ENCODE peak calls at places on chromosome 21, in nine cellular contexts. One of them, this sample, is unnamed.
A peak's percentile ranks its signal among the peaks of the same experiment; 100 is the strongest.

GRCh38 chr21:44199448-44199847 is 41.3 kb downstream of the ICOSLG start:
- DNase-seq in WTC11: peak; percentile 16
- DNase-seq in endothelial cell of umbilical vein: no peak
- DNase-seq in SK-N-SH: peak; percentile 1
- DNase-seq in A549: no peak
- DNase-seq in K562: peak; percentile 3
- DNase-seq in HepG2: no peak
- DNase-seq in H1: no peak
- DNase-seq in HCT116: no peak
- DNase-seq in this sample: no peak

GRCh38 chr21:37546949-37547614 is 180.5 kb downstream of the DYRK1A start:
- DNase-seq in H1: no peak
- DNase-seq in endothelial cell of umbilical vein: peak; percentile 86
- DNase-seq in A549: no peak
- DNase-seq in HepG2: no peak
- DNase-seq in SK-N-SH: no peak
- DNase-seq in K562: no peak
- DNase-seq in HCT116: no peak
- DNase-seq in WTC11: no peak
- DNase-seq in this sample: peak; percentile 41

GRCh38 chr21:14013056-14013603 is 197.6 kb downstream of the LIPI start:
- DNase-seq in K562: no peak
- DNase-seq in A549: no peak
- DNase-seq in H1: no peak
- DNase-seq in WTC11: no peak
- DNase-seq in SK-N-SH: no peak
- DNase-seq in HCT116: no peak
- DNase-seq in endothelial cell of umbilical vein: no peak
- DNase-seq in HepG2: no peak
- DNase-seq in this sample: no peak

GRCh38 chr21:43734830-43735229 is 15.9 kb downstream of the PDXK start:
- DNase-seq in endothelial cell of umbilical vein: no peak
- DNase-seq in H1: no peak
- DNase-seq in A549: no peak
- DNase-seq in HCT116: no peak
- DNase-seq in K562: no peak
- DNase-seq in WTC11: no peak
- DNase-seq in SK-N-SH: no peak
- DNase-seq in HepG2: no peak
- DNase-seq in this sample: no peak

GRCh38 chr21:35050348-35051286 is 1.5 kb upstream of the RUNX1 start:
- DNase-seq in HepG2: no peak
- DNase-seq in endothelial cell of umbilical vein: no peak
- DNase-seq in HCT116: no peak
- DNase-seq in K562: peak; percentile 48
- DNase-seq in SK-N-SH: no peak
- DNase-seq in A549: no peak
- DNase-seq in H1: no peak
- DNase-seq in WTC11: no peak
- DNase-seq in this sample: no peak

GRCh38 chr21:15058718-15059316 is 6.0 kb downstream of the NRIP1 start:
- DNase-seq in SK-N-SH: no peak
- DNase-seq in K562: peak; percentile 34
- DNase-seq in HCT116: peak; percentile 32
- DNase-seq in HepG2: no peak
- DNase-seq in endothelial cell of umbilical vein: peak; percentile 36
- DNase-seq in WTC11: no peak
- DNase-seq in A549: peak; percentile 59
- DNase-seq in H1: no peak
- DNase-seq in this sample: no peak

GRCh38 chr21:39444406-39445145 is 1.0 kb downstream of the LCA5L start:
- DNase-seq in SK-N-SH: peak; percentile 59
- DNase-seq in HepG2: no peak
- DNase-seq in H1: no peak
- DNase-seq in endothelial cell of umbilical vein: peak; percentile 39
- DNase-seq in WTC11: no peak
- DNase-seq in HCT116: no peak
- DNase-seq in A549: no peak
- DNase-seq in K562: no peak
- DNase-seq in this sample: peak; percentile 4

GRCh38 chr21:14977814-14978213 is 87.0 kb downstream of the NRIP1 start:
- DNase-seq in endothelial cell of umbilical vein: no peak
- DNase-seq in H1: no peak
- DNase-seq in A549: no peak
- DNase-seq in WTC11: no peak
- DNase-seq in K562: no peak
- DNase-seq in HepG2: no peak
- DNase-seq in SK-N-SH: no peak
- DNase-seq in HCT116: no peak
- DNase-seq in this sample: no peak

GRCh38 chr21:17947546-17947945 is 128.4 kb upstream of the C21orf91 start:
- DNase-seq in SK-N-SH: no peak
- DNase-seq in HCT116: no peak
- DNase-seq in K562: no peak
- DNase-seq in endothelial cell of umbilical vein: no peak
- DNase-seq in A549: no peak
- DNase-seq in WTC11: no peak
- DNase-seq in H1: no peak
- DNase-seq in HepG2: no peak
- DNase-seq in this sample: no peak

DNA sequence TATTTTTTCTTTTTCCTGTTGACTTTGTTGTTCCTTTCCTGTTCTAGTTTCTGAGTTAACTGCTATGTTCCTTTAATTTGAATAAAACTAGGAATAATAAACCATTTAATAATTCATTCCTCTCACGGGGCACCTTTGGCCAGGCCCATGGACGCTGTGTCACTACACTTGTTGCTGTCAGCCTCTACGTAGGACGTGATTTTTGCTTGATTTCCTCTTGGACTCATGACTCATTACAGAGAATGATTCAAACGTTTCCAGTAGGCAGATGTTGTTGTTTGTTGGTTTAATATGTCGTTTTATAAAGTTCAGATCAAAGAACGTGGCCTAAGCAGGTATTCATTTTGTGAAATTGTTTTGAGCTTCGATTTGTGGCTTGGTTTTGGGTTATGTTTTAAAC is 9.1 kb upstream of the SLC19A1 start:
- DNase-seq in A549: peak; percentile 79
- DNase-seq in endothelial cell of umbilical vein: peak; percentile 91
- DNase-seq in HCT116: peak; percentile 63
- DNase-seq in SK-N-SH: no peak
- DNase-seq in WTC11: no peak
- DNase-seq in K562: no peak
- DNase-seq in H1: no peak
- DNase-seq in HepG2: no peak
- DNase-seq in this sample: peak; percentile 70
- TF ChIP-seq MAX in A549: no peak
- TF ChIP-seq MAX in endothelial cell of umbilical vein: no peak
- TF ChIP-seq MAX in HCT116: no peak
- TF ChIP-seq MAX in SK-N-SH: no peak
- TF ChIP-seq MAX in WTC11: no peak
- TF ChIP-seq MAX in K562: no peak
- TF ChIP-seq MAX in H1: no peak
- TF ChIP-seq MAX in HepG2: no peak
- TF ChIP-seq MAX in this sample: no peak

GRCh38 chr21:33383056-33383888 is 19.9 kb upstream of the IFNGR2 start:
- DNase-seq in A549: peak; percentile 71
- DNase-seq in HCT116: peak; percentile 86
- DNase-seq in WTC11: no peak
- DNase-seq in endothelial cell of umbilical vein: peak; percentile 87
- DNase-seq in HepG2: peak; percentile 91
- DNase-seq in K562: peak; percentile 45
- DNase-seq in SK-N-SH: no peak
- DNase-seq in H1: no peak
- DNase-seq in this sample: peak; percentile 95

GRCh38 chr21:33390479-33390878 is 12.7 kb upstream of the IFNGR2 start:
- DNase-seq in HCT116: no peak
- DNase-seq in endothelial cell of umbilical vein: no peak
- DNase-seq in SK-N-SH: no peak
- DNase-seq in A549: no peak
- DNase-seq in K562: no peak
- DNase-seq in WTC11: no peak
- DNase-seq in HepG2: no peak
- DNase-seq in H1: no peak
- DNase-seq in this sample: no peak

GRCh38 chr21:33388188-33388587 is 15.0 kb upstream of the IFNGR2 start:
- DNase-seq in K562: no peak
- DNase-seq in H1: no peak
- DNase-seq in WTC11: no peak
- DNase-seq in endothelial cell of umbilical vein: no peak
- DNase-seq in SK-N-SH: no peak
- DNase-seq in HepG2: no peak
- DNase-seq in A549: no peak
- DNase-seq in HCT116: no peak
- DNase-seq in this sample: peak; percentile 71

GRCh38 chr21:33384851-33385331 is 18.3 kb upstream of the IFNGR2 start:
- DNase-seq in K562: no peak
- DNase-seq in HCT116: no peak
- DNase-seq in A549: no peak
- DNase-seq in HepG2: no peak
- DNase-seq in endothelial cell of umbilical vein: no peak
- DNase-seq in SK-N-SH: no peak
- DNase-seq in WTC11: no peak
- DNase-seq in H1: no peak
- DNase-seq in this sample: no peak

DNA sequence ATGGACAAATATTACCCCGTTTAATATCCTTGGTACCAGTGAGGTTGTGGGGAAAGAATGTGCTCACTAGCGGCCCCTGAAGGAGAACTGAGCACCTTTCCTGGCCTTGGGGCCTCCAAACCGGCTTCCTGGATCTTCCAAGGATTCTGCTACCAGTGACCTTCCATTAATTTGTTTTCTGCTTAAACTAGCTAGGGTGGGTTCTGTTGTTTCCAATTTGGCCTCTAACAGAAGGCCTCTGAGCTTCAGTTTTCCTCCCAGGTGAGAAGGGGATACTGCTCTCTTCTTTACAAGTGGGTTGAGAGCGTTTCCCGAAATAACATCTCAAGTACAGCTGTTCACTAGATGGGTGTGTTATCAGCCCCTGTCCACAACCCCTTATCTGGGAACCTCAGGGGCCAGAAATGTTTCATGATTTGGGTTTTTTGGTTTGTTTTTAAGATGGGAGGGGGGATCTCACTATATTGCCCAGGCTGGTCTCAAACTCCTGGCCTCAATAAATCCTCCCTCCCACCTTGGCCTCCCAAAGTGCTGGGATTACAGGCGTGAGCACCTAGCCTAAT is 16.9 kb upstream of the IFNGR2 start:
- DNase-seq in K562: peak; percentile 82
- DNase-seq in A549: no peak
- DNase-seq in H1: no peak
- DNase-seq in HepG2: no peak
- DNase-seq in SK-N-SH: no peak
- DNase-seq in WTC11: peak; percentile 50
- DNase-seq in endothelial cell of umbilical vein: no peak
- DNase-seq in HCT116: no peak
- DNase-seq in this sample: no peak
- TF ChIP-seq CTCF in K562: peak; percentile 93
- TF ChIP-seq CTCF in A549: no peak
- TF ChIP-seq CTCF in H1: peak; percentile 62
- TF ChIP-seq CTCF in HepG2: peak; percentile 28
- TF ChIP-seq CTCF in SK-N-SH: peak; percentile 42
- TF ChIP-seq CTCF in WTC11: peak; percentile 28
- TF ChIP-seq CTCF in endothelial cell of umbilical vein: peak; percentile 31
- TF ChIP-seq CTCF in HCT116: peak; percentile 54
- TF ChIP-seq CTCF in this sample: peak; percentile 16

DNA sequence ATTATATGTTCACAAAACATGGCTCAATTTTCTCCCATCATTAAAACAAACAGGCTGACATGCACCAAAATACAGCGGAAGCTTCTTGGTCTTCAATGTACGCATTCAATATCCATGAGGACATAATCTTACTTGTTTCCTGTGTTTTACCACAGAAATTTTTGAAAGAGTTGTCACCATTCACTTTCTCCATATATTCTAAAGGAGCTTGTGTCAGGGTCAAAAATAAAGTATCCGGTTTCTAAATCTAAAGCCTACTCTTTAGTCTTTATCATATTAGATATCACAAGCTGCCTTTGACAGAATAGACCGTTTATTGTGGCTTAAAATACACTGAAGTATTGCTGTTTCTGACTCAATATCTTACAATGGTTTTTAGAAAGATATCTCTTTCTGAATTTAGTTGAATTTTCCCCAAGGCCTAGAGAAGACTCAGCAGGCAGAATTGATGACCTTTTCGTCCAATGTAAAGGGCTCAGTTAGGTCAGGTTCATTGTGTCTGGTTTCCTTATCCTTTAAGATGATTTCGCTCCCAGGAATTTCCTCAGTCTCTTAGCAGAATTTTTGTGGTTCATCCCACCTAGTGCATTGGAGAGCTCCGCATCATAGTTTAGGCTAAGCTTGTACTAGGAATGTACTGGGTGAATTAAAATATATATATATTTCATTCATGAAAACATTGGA is 717.2 kb downstream of the NCAM2 start:
- DNase-seq in A549: no peak
- DNase-seq in HCT116: no peak
- DNase-seq in endothelial cell of umbilical vein: no peak
- DNase-seq in WTC11: no peak
- DNase-seq in H1: no peak
- DNase-seq in K562: no peak
- DNase-seq in SK-N-SH: no peak
- DNase-seq in HepG2: no peak
- DNase-seq in this sample: no peak
- TF ChIP-seq MAX in A549: no peak
- TF ChIP-seq MAX in HCT116: no peak
- TF ChIP-seq MAX in endothelial cell of umbilical vein: no peak
- TF ChIP-seq MAX in WTC11: no peak
- TF ChIP-seq MAX in H1: no peak
- TF ChIP-seq MAX in K562: no peak
- TF ChIP-seq MAX in SK-N-SH: no peak
- TF ChIP-seq MAX in HepG2: no peak
- TF ChIP-seq MAX in this sample: no peak

GRCh38 chr21:45594721-45595489 is 48.6 kb upstream of the PCBP3 start:
- DNase-seq in H1: no peak
- DNase-seq in endothelial cell of umbilical vein: no peak
- DNase-seq in HepG2: no peak
- DNase-seq in HCT116: no peak
- DNase-seq in K562: no peak
- DNase-seq in WTC11: no peak
- DNase-seq in SK-N-SH: no peak
- DNase-seq in A549: no peak
- DNase-seq in this sample: no peak

GRCh38 chr21:45595574-45596295 is 47.8 kb upstream of the PCBP3 start:
- DNase-seq in HepG2: no peak
- DNase-seq in K562: no peak
- DNase-seq in WTC11: no peak
- DNase-seq in A549: no peak
- DNase-seq in HCT116: no peak
- DNase-seq in H1: no peak
- DNase-seq in endothelial cell of umbilical vein: no peak
- DNase-seq in SK-N-SH: no peak
- DNase-seq in this sample: no peak

GRCh38 chr21:45598666-45599065 is 44.9 kb upstream of the PCBP3 start:
- DNase-seq in HepG2: no peak
- DNase-seq in WTC11: peak; percentile 2
- DNase-seq in endothelial cell of umbilical vein: no peak
- DNase-seq in HCT116: no peak
- DNase-seq in A549: no peak
- DNase-seq in K562: no peak
- DNase-seq in SK-N-SH: no peak
- DNase-seq in H1: no peak
- DNase-seq in this sample: no peak

GRCh38 chr21:45598109-45598508 is 45.4 kb upstream of the PCBP3 start:
- DNase-seq in K562: no peak
- DNase-seq in SK-N-SH: no peak
- DNase-seq in HCT116: no peak
- DNase-seq in H1: no peak
- DNase-seq in A549: no peak
- DNase-seq in WTC11: peak; percentile 1
- DNase-seq in HepG2: no peak
- DNase-seq in endothelial cell of umbilical vein: no peak
- DNase-seq in this sample: no peak

GRCh38 chr21:45596704-45597318 is 46.7 kb upstream of the PCBP3 start:
- DNase-seq in SK-N-SH: peak; percentile 87
- DNase-seq in endothelial cell of umbilical vein: peak; percentile 60
- DNase-seq in HCT116: peak; percentile 48
- DNase-seq in WTC11: peak; percentile 88
- DNase-seq in HepG2: peak; percentile 52
- DNase-seq in A549: peak; percentile 53
- DNase-seq in K562: peak; percentile 86
- DNase-seq in H1: peak; percentile 41
- DNase-seq in this sample: peak; percentile 68
- TF ChIP-seq CTCF in SK-N-SH: peak; percentile 78
- TF ChIP-seq CTCF in endothelial cell of umbilical vein: peak; percentile 92
- TF ChIP-seq CTCF in HCT116: peak; percentile 89
- TF ChIP-seq CTCF in WTC11: peak; percentile 70
- TF ChIP-seq CTCF in HepG2: peak; percentile 93
- TF ChIP-seq CTCF in A549: peak; percentile 66
- TF ChIP-seq CTCF in K562: peak; percentile 94
- TF ChIP-seq CTCF in H1: peak; percentile 96
- TF ChIP-seq CTCF in this sample: peak; percentile 86